ENCODE peak calls at places on chromosomes 2 and 18, in five cellular contexts. C is HEK293T; D is ELF-1; K is CD8-positive, alpha-beta memory T cell; O is mesothelial cell of epicardium. U is an unnamed sample.

GRCh38 chr2:224442092-224442999 is 40.4 kb upstream of the FAM124B start:
- DNase-seq in C (no peak), D (peak), K (no peak), O (no peak), U (peak)

GRCh38 chr2:168810235-168810634 is 7.8 kb downstream of the NOSTRIN start:
- DNase-seq in C (no peak), D (peak), K (no peak), O (no peak), U (no peak)

GRCh38 chr18:7901657-7902056 is 334.5 kb downstream of the PTPRM start:
- DNase-seq in C (no peak), D (no peak), K (no peak), O (no peak), U (no peak)

GRCh38 chr2:120134263-120134662 is 88.9 kb downstream of the TMEM185B start:
- DNase-seq in C (no peak), D (peak), K (no peak), O (no peak), U (no peak)

GRCh38 chr2:112924855-112925254 is 13.9 kb downstream of the IL37 start:
- DNase-seq in C (no peak), D (no peak), K (no peak), O (no peak), U (no peak)

GRCh38 chr18:47080872-47081271 is 45.5 kb upstream of the ELOA2 start:
- DNase-seq in C (no peak), D (no peak), K (no peak), O (no peak), U (no peak)

GRCh38 chr2:135916232-135916631 is 40.0 kb upstream of the MCM6 start:
- DNase-seq in C (no peak), D (no peak), K (no peak), O (no peak), U (peak)

GRCh38 chr18:67938691-67939090 is 422.2 kb upstream of the DSEL start:
- DNase-seq in C (no peak), D (no peak), K (no peak), O (no peak), U (no peak)

GRCh38 chr2:231795525-231796327 is 9.5 kb downstream of the COPS7B start:
- DNase-seq in C (peak), D (peak), K (no peak), O (no peak), U (no peak)

GRCh38 chr2:127865926-127866325 is 8.0 kb upstream of the POLR2D start:
- DNase-seq in C (no peak), D (no peak), K (no peak), O (no peak), U (no peak)

GRCh38 chr2:120547662-120548061 is 188.0 kb upstream of the GLI2 start:
- DNase-seq in C (no peak), D (no peak), K (no peak), O (no peak), U (no peak)